ENCODE peak calls at places on chromosomes 11 and 22, in nine cellular contexts. One of them, this sample, is unnamed.

GRCh38 chr22:49198705-49199084 is 629.0 kb downstream of the BRD1 start:
- DNase-seq in brain microvascular endothelial cell: no peak
- DNase-seq in CD8-positive, alpha-beta T cell: no peak
- DNase-seq in HCT116: no peak
- DNase-seq in dorsolateral prefrontal cortex: peak
- DNase-seq in testis: no peak
- DNase-seq in substantia nigra: no peak
- DNase-seq in lower lobe of right lung: no peak
- DNase-seq in endodermal cell: peak
- DNase-seq in this sample: no peak

GRCh38 chr11:17915500-17916143 is 97.2 kb downstream of the SERGEF start:
- DNase-seq in brain microvascular endothelial cell: no peak
- DNase-seq in CD8-positive, alpha-beta T cell: no peak
- DNase-seq in HCT116: no peak
- DNase-seq in dorsolateral prefrontal cortex: no peak
- DNase-seq in testis: no peak
- DNase-seq in substantia nigra: no peak
- DNase-seq in lower lobe of right lung: no peak
- DNase-seq in endodermal cell: no peak
- DNase-seq in this sample: no peak

GRCh38 chr11:132559371-132560036 is 972.8 kb downstream of the OPCML start:
- DNase-seq in brain microvascular endothelial cell: no peak
- DNase-seq in CD8-positive, alpha-beta T cell: no peak
- DNase-seq in HCT116: no peak
- DNase-seq in dorsolateral prefrontal cortex: no peak
- DNase-seq in testis: no peak
- DNase-seq in substantia nigra: no peak
- DNase-seq in lower lobe of right lung: no peak
- DNase-seq in endodermal cell: no peak
- DNase-seq in this sample: no peak

GRCh38 chr11:60763692-60764369 is 7.2 kb downstream of the MS4A15 start:
- DNase-seq in brain microvascular endothelial cell: no peak
- DNase-seq in CD8-positive, alpha-beta T cell: no peak
- DNase-seq in HCT116: no peak
- DNase-seq in dorsolateral prefrontal cortex: no peak
- DNase-seq in testis: no peak
- DNase-seq in substantia nigra: no peak
- DNase-seq in lower lobe of right lung: no peak
- DNase-seq in endodermal cell: no peak
- DNase-seq in this sample: no peak

GRCh38 chr11:59429924-59430516 is 3.8 kb upstream of the OR5A2 start:
- DNase-seq in brain microvascular endothelial cell: peak
- DNase-seq in CD8-positive, alpha-beta T cell: no peak
- DNase-seq in HCT116: peak
- DNase-seq in dorsolateral prefrontal cortex: no peak
- DNase-seq in testis: peak
- DNase-seq in substantia nigra: no peak
- DNase-seq in lower lobe of right lung: no peak
- DNase-seq in endodermal cell: peak
- DNase-seq in this sample: peak

GRCh38 chr22:40443675-40444482 is 73.5 kb downstream of the SGSM3 start:
- DNase-seq in brain microvascular endothelial cell: no peak
- DNase-seq in CD8-positive, alpha-beta T cell: no peak
- DNase-seq in HCT116: no peak
- DNase-seq in dorsolateral prefrontal cortex: no peak
- DNase-seq in testis: peak
- DNase-seq in substantia nigra: no peak
- DNase-seq in lower lobe of right lung: no peak
- DNase-seq in endodermal cell: no peak
- DNase-seq in this sample: no peak

GRCh38 chr11:13859986-13860385 is 102.5 kb upstream of the SPON1 start:
- DNase-seq in brain microvascular endothelial cell: no peak
- DNase-seq in CD8-positive, alpha-beta T cell: no peak
- DNase-seq in HCT116: no peak
- DNase-seq in dorsolateral prefrontal cortex: peak
- DNase-seq in testis: no peak
- DNase-seq in substantia nigra: no peak
- DNase-seq in lower lobe of right lung: no peak
- DNase-seq in endodermal cell: no peak
- DNase-seq in this sample: no peak

GRCh38 chr11:65661599-65662246 is 993 bp downstream of the RELA start:
- DNase-seq in brain microvascular endothelial cell: no peak
- DNase-seq in CD8-positive, alpha-beta T cell: no peak
- DNase-seq in HCT116: no peak
- DNase-seq in dorsolateral prefrontal cortex: no peak
- DNase-seq in testis: no peak
- DNase-seq in substantia nigra: no peak
- DNase-seq in lower lobe of right lung: no peak
- DNase-seq in endodermal cell: peak
- DNase-seq in this sample: no peak

GRCh38 chr11:117083011-117083940 is 15.0 kb downstream of the SIK3 start:
- DNase-seq in brain microvascular endothelial cell: no peak
- DNase-seq in CD8-positive, alpha-beta T cell: no peak
- DNase-seq in HCT116: no peak
- DNase-seq in dorsolateral prefrontal cortex: no peak
- DNase-seq in testis: no peak
- DNase-seq in substantia nigra: no peak
- DNase-seq in lower lobe of right lung: no peak
- DNase-seq in endodermal cell: no peak
- DNase-seq in this sample: no peak

GRCh38 chr11:119446871-119447663 is 24.1 kb upstream of the THY1 start:
- DNase-seq in brain microvascular endothelial cell: no peak
- DNase-seq in CD8-positive, alpha-beta T cell: no peak
- DNase-seq in HCT116: no peak
- DNase-seq in dorsolateral prefrontal cortex: no peak
- DNase-seq in testis: no peak
- DNase-seq in substantia nigra: no peak
- DNase-seq in lower lobe of right lung: no peak
- DNase-seq in endodermal cell: no peak
- DNase-seq in this sample: no peak

GRCh38 chr22:22745225-22746060 is 101.0 kb downstream of the GGTLC2 start:
- DNase-seq in brain microvascular endothelial cell: peak
- DNase-seq in CD8-positive, alpha-beta T cell: peak
- DNase-seq in HCT116: no peak
- DNase-seq in dorsolateral prefrontal cortex: peak
- DNase-seq in testis: peak
- DNase-seq in substantia nigra: no peak
- DNase-seq in lower lobe of right lung: no peak
- DNase-seq in endodermal cell: peak
- DNase-seq in this sample: no peak

GRCh38 chr11:108647701-108648527 is 17.0 kb upstream of the DDX10 start:
- DNase-seq in brain microvascular endothelial cell: peak
- DNase-seq in CD8-positive, alpha-beta T cell: peak
- DNase-seq in HCT116: peak
- DNase-seq in dorsolateral prefrontal cortex: peak
- DNase-seq in testis: peak
- DNase-seq in substantia nigra: peak
- DNase-seq in lower lobe of right lung: peak
- DNase-seq in endodermal cell: peak
- DNase-seq in this sample: peak
- H3K27ac ChIP-seq in brain microvascular endothelial cell: no peak
- H3K27ac ChIP-seq in CD8-positive, alpha-beta T cell: no peak
- H3K27ac ChIP-seq in HCT116: no peak
- H3K27ac ChIP-seq in dorsolateral prefrontal cortex: no peak
- H3K27ac ChIP-seq in testis: no peak
- H3K27ac ChIP-seq in substantia nigra: no peak
- H3K27ac ChIP-seq in lower lobe of right lung: no peak
- H3K27ac ChIP-seq in endodermal cell: no peak
- H3K27ac ChIP-seq in this sample: peak

DNA sequence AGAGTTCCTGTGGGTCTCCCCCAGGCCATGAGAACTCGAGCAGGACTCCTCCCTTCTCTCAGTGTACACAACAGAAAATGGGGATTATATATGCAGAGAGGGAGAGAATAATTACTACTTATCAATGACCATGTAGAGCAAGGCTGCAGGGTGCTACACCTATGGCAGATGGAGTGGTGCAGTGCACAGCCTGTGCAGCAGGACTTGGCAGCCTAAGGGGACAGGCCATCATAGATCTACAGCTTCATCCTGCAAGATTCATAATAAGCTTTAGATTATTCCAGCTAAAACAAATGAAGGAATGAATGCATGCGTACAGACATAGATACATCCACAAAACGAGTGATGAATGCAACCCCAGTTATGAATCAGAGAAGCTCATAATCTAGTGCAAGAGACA is 8.4 kb upstream of the TP53I11 start:
- DNase-seq in brain microvascular endothelial cell: no peak
- DNase-seq in CD8-positive, alpha-beta T cell: no peak
- DNase-seq in HCT116: no peak
- DNase-seq in dorsolateral prefrontal cortex: no peak
- DNase-seq in testis: no peak
- DNase-seq in substantia nigra: no peak
- DNase-seq in lower lobe of right lung: no peak
- DNase-seq in endodermal cell: no peak
- DNase-seq in this sample: no peak
- H3K27ac ChIP-seq in brain microvascular endothelial cell: no peak
- H3K27ac ChIP-seq in CD8-positive, alpha-beta T cell: no peak
- H3K27ac ChIP-seq in HCT116: no peak
- H3K27ac ChIP-seq in dorsolateral prefrontal cortex: no peak
- H3K27ac ChIP-seq in testis: no peak
- H3K27ac ChIP-seq in substantia nigra: no peak
- H3K27ac ChIP-seq in lower lobe of right lung: no peak
- H3K27ac ChIP-seq in endodermal cell: no peak
- H3K27ac ChIP-seq in this sample: no peak

DNA sequence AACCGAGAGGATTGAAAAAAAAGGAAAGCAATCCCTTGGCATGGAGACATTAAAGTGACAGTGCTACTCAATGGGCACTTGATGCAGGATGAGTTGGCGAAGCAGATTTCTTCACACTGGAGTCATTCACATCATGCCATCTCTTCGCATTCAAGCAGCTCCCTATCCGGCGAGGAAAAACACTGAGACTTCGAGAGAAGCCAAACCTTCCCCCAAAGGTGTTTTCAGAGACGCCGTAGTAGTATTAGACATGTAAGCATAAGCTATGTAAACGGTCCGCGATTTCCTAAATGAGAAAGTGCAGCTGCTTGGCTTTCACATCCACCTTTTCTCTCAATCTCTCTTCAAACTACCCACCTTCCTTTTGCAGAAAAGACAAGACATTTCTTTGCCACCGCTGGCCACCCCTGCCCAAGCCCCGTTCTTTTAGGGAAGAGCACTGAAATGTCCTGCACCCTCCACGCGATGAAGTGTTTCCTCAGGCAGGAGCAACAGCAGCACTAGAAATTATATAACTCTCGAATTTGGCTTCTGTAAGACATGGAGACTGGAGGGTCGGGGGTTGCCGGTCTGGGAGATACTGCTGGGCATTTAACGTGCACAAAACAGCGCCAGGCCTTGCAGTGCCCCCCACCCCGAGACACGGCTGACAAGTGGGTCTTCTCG is at the start of gene DLG2:
- DNase-seq in brain microvascular endothelial cell: peak
- DNase-seq in CD8-positive, alpha-beta T cell: no peak
- DNase-seq in HCT116: no peak
- DNase-seq in dorsolateral prefrontal cortex: no peak
- DNase-seq in testis: peak
- DNase-seq in substantia nigra: no peak
- DNase-seq in lower lobe of right lung: no peak
- DNase-seq in endodermal cell: no peak
- DNase-seq in this sample: peak
- H3K27ac ChIP-seq in brain microvascular endothelial cell: peak
- H3K27ac ChIP-seq in CD8-positive, alpha-beta T cell: peak
- H3K27ac ChIP-seq in HCT116: peak
- H3K27ac ChIP-seq in dorsolateral prefrontal cortex: peak
- H3K27ac ChIP-seq in testis: peak
- H3K27ac ChIP-seq in substantia nigra: peak
- H3K27ac ChIP-seq in lower lobe of right lung: peak
- H3K27ac ChIP-seq in endodermal cell: peak
- H3K27ac ChIP-seq in this sample: peak

DNA sequence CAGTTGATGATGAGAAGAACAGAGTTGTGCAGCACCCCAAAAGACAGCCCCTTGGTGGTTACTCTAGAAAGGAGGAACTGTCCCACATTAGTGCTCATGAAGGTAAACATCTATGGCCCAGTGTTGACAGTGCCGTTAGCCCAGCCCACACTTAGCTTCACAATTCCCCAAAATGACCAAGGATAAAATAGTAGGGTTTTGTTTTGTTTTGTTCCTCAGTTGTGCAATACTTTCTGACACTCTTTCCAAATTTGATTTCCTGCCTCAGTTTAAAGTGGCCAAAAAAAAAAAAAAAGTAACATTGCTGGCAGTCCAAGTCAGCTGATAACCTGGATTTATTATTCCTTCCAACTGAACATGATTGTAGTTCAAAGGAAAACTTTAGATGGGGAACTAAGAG is 269.4 kb downstream of the TMEM135 start:
- DNase-seq in brain microvascular endothelial cell: no peak
- DNase-seq in CD8-positive, alpha-beta T cell: no peak
- DNase-seq in HCT116: no peak
- DNase-seq in dorsolateral prefrontal cortex: no peak
- DNase-seq in testis: no peak
- DNase-seq in substantia nigra: no peak
- DNase-seq in lower lobe of right lung: no peak
- DNase-seq in endodermal cell: no peak
- DNase-seq in this sample: no peak
- H3K27ac ChIP-seq in brain microvascular endothelial cell: no peak
- H3K27ac ChIP-seq in CD8-positive, alpha-beta T cell: no peak
- H3K27ac ChIP-seq in HCT116: no peak
- H3K27ac ChIP-seq in dorsolateral prefrontal cortex: no peak
- H3K27ac ChIP-seq in testis: no peak
- H3K27ac ChIP-seq in substantia nigra: no peak
- H3K27ac ChIP-seq in lower lobe of right lung: no peak
- H3K27ac ChIP-seq in endodermal cell: no peak
- H3K27ac ChIP-seq in this sample: no peak

GRCh38 chr22:26893034-26893710 is 235.8 kb downstream of the MIAT start:
- DNase-seq in brain microvascular endothelial cell: no peak
- DNase-seq in CD8-positive, alpha-beta T cell: no peak
- DNase-seq in HCT116: no peak
- DNase-seq in dorsolateral prefrontal cortex: no peak
- DNase-seq in testis: no peak
- DNase-seq in substantia nigra: no peak
- DNase-seq in lower lobe of right lung: no peak
- DNase-seq in endodermal cell: peak
- DNase-seq in this sample: no peak
- H3K27ac ChIP-seq in brain microvascular endothelial cell: no peak
- H3K27ac ChIP-seq in CD8-positive, alpha-beta T cell: no peak
- H3K27ac ChIP-seq in HCT116: no peak
- H3K27ac ChIP-seq in dorsolateral prefrontal cortex: no peak
- H3K27ac ChIP-seq in testis: no peak
- H3K27ac ChIP-seq in substantia nigra: no peak
- H3K27ac ChIP-seq in lower lobe of right lung: no peak
- H3K27ac ChIP-seq in endodermal cell: peak
- H3K27ac ChIP-seq in this sample: no peak